ENCODE peak calls at places on chromosomes 13 and 19, in ten cellular contexts. E is progenitor cell of endocrine pancreas, F is WERI-Rb-1, A is mammary epithelial cell, W is kidney epithelial cell, I is fibroblast of pulmonary artery, C is GM10248, P is colonic mucosa, Q is AG04450, O is tibial artery. X is an unnamed sample.

GRCh38 chr19:42634409-42635232 is 39.9 kb upstream of the CEACAM8 start:
- DNase-seq in E (no peak), F (peak), A (peak), W (no peak), I (peak), C (peak), P (no peak), Q (no peak), O (no peak), X (peak)

GRCh38 chr19:42132030-42132628 is at the start of gene POU2F2:
- DNase-seq in E (no peak), F (no peak), A (no peak), W (no peak), I (no peak), C (peak), P (peak), Q (no peak), O (peak), X (no peak)

GRCh38 chr13:91308299-91308698 is 39.2 kb upstream of the MIR17HG start:
- DNase-seq in E (no peak), F (no peak), A (no peak), W (no peak), I (no peak), C (no peak), P (no peak), Q (no peak), O (no peak), X (peak)

GRCh38 chr19:1945899-1946298 is 4.9 kb downstream of the CSNK1G2 start:
- DNase-seq in E (peak), F (peak), A (no peak), W (no peak), I (peak), C (no peak), P (peak), Q (no peak), O (no peak), X (peak)

GRCh38 chr13:95258619-95259194 is 42.5 kb downstream of the ABCC4 start:
- DNase-seq in E (no peak), F (no peak), A (no peak), W (peak), I (no peak), C (no peak), P (no peak), Q (no peak), O (no peak), X (no peak)

GRCh38 chr13:95564948-95565347 is 12.4 kb downstream of the CLDN10 start:
- DNase-seq in E (no peak), F (no peak), A (peak), W (peak), I (peak), C (no peak), P (no peak), Q (no peak), O (no peak), X (peak)

GRCh38 chr13:21058361-21058760 is 3.0 kb downstream of the LATS2 start:
- DNase-seq in E (no peak), F (no peak), A (peak), W (no peak), I (no peak), C (no peak), P (peak), Q (no peak), O (no peak), X (peak)

GRCh38 chr19:10889880-10890279 is 18.5 kb downstream of the CARM1 start:
- DNase-seq in E (no peak), F (no peak), A (no peak), W (no peak), I (no peak), C (no peak), P (no peak), Q (no peak), O (no peak), X (no peak)

GRCh38 chr19:15479391-15480345 is at the start of gene PGLYRP2:
- DNase-seq in E (no peak), F (no peak), A (no peak), W (no peak), I (peak), C (no peak), P (no peak), Q (no peak), O (no peak), X (peak)

GRCh38 chr19:52778811-52779210 is 7.8 kb downstream of the ZNF600 start:
- DNase-seq in E (no peak), F (no peak), A (no peak), W (no peak), I (no peak), C (peak), P (no peak), Q (no peak), O (no peak), X (no peak)

GRCh38 chr19:39119830-39120229 is 5.8 kb upstream of the PAK4 start:
- DNase-seq in E (no peak), F (no peak), A (no peak), W (no peak), I (no peak), C (no peak), P (no peak), Q (no peak), O (no peak), X (no peak)

GRCh38 chr19:29422686-29423085 is 103.1 kb upstream of the VSTM2B start:
- DNase-seq in E (no peak), F (no peak), A (no peak), W (no peak), I (no peak), C (no peak), P (no peak), Q (no peak), O (no peak), X (no peak)

GRCh38 chr13:70339738-70340137 is 231.5 kb upstream of the KLHL1 start:
- DNase-seq in E (no peak), F (peak), A (peak), W (no peak), I (no peak), C (no peak), P (peak), Q (no peak), O (no peak), X (peak)

GRCh38 chr19:49150106-49150943 is 4.9 kb downstream of the HRC start:
- DNase-seq in E (peak), F (peak), A (peak), W (no peak), I (peak), C (peak), P (peak), Q (no peak), O (peak), X (peak)

GRCh38 chr19:5269926-5270325 is 70.7 kb downstream of the PTPRS start:
- DNase-seq in E (no peak), F (no peak), A (no peak), W (no peak), I (no peak), C (no peak), P (no peak), Q (no peak), O (no peak), X (no peak)

GRCh38 chr19:5273782-5274181 is 66.8 kb downstream of the PTPRS start:
- DNase-seq in E (no peak), F (no peak), A (no peak), W (no peak), I (no peak), C (no peak), P (no peak), Q (no peak), O (no peak), X (no peak)

GRCh38 chr19:5268801-5269200 is 71.8 kb downstream of the PTPRS start:
- DNase-seq in E (no peak), F (no peak), A (no peak), W (no peak), I (no peak), C (no peak), P (no peak), Q (no peak), O (no peak), X (no peak)

GRCh38 chr19:5269279-5269678 is 71.3 kb downstream of the PTPRS start:
- DNase-seq in E (no peak), F (no peak), A (no peak), W (no peak), I (no peak), C (no peak), P (no peak), Q (no peak), O (no peak), X (no peak)

DNA sequence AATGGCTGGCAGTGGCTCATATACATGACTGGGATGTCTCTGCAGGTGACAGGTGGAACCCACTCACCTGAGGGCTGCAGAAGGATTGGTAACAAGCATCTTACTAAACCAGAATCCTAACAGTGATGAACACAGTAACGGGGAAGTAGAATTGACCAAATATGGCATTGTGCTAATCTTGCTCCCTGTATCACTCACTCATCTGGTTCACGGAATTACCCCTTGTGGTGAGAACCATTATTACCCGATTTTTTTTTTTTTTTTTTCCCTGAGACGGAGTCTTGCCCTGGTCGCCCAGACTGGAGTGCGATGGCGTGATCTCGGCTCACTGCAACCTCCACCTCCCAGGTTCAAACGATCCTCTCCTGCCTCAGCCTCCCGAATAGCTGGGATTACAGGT is 69.5 kb downstream of the PTPRS start:
- DNase-seq in E (no peak), F (no peak), A (no peak), W (no peak), I (peak), C (no peak), P (no peak), Q (no peak), O (no peak), X (peak)
- TF ChIP-seq CTCF in E (peak), F (no peak), A (no peak), W (no peak), I (peak), C (no peak), P (no peak), Q (peak), O (no peak), X (no peak)

DNA sequence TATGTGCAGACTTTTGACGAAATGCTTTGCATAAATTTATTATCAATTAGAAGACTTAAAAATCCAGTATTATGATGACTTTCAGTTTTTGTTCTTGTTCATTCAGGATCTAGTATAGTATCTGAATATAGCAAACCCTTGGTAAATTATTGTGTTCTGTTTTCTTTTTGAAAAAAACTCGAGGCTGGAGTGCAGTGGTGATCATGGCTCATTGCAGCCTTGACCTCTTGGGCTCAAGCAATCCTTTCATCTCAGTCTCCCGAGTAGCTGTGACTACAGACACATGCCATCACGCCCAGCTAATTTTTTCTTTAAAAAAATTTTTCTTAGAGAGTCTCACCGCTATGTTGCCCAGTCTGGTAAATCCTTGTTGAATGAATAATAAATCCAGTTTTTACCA is 4.6 kb downstream of the FARP1 start:
- DNase-seq in E (no peak), F (no peak), A (no peak), W (no peak), I (no peak), C (no peak), P (no peak), Q (no peak), O (no peak), X (no peak)
- TF ChIP-seq CTCF in E (peak), F (peak), A (no peak), W (peak), I (no peak), C (no peak), P (no peak), Q (no peak), O (no peak), X (no peak)

DNA sequence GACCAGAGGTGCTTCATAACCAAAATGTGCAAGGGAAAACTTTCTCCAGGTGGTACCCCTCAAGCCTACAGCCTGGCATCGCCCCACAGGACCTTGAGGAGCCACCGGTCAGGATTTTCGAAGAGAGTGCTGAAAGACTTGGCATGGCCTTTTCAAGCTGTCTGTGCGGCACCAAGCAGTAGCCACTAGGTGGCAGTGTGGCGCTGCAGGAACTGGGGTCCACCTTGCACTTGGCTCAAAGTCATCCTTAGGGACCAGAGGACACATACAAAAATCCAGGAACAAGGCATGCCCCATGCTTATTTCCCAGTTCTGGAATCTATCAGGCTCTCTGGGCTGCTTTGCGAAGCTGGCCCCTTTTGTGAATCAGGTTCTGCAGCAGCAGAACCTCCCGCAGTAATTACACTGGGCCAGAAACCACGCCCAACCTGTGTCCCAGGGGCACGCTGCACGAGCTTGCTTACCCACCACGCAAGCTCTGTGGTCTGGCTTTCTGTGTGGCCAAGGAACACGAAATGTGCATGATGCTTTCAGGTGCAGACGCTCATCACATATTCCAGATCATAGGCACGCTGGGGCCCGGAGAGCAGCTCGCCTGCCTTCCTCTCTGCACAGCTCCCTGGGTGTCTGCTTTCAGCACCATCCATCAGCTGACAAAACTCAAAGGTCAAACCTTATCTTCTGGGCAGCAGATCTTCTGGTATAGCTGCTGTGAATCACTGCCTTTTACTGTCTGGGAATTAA is 87.2 kb downstream of the SLC7A1 start:
- DNase-seq in E (peak), F (peak), A (peak), W (peak), I (peak), C (peak), P (peak), Q (peak), O (peak), X (peak)
- TF ChIP-seq CTCF in E (peak), F (peak), A (peak), W (peak), I (peak), C (peak), P (peak), Q (peak), O (peak), X (peak)

GRCh38 chr13:48233097-48233885 is at the start of gene ITM2B:
- DNase-seq in E (peak), F (peak), A (peak), W (no peak), I (peak), C (peak), P (peak), Q (no peak), O (peak), X (peak)
- TF ChIP-seq CTCF in E (peak), F (peak), A (no peak), W (no peak), I (peak), C (peak), P (peak), Q (peak), O (peak), X (peak)

DNA sequence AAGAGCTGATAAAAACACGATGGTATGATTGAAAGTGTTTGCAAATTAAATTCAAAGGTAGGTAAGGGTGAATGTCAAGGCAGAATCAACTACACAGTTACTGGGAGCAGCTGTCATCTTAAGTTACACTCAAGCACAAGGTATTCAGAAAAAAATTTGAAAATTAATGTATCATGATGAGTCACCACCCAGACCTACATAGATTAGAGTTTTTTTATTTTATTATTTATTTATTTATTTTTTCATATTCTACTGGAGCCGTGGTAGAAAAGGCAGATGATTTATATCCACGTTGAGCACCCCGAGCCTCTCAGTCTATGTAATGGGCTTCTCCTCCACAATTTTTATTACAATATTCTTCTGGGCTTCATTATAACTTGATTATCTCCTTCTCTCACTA is 728.9 kb upstream of the ARGLU1 start:
- DNase-seq in E (no peak), F (no peak), A (no peak), W (no peak), I (peak), C (no peak), P (no peak), Q (no peak), O (no peak), X (peak)
- TF ChIP-seq CTCF in E (no peak), F (no peak), A (no peak), W (no peak), I (no peak), C (no peak), P (no peak), Q (no peak), O (no peak), X (no peak)

DNA sequence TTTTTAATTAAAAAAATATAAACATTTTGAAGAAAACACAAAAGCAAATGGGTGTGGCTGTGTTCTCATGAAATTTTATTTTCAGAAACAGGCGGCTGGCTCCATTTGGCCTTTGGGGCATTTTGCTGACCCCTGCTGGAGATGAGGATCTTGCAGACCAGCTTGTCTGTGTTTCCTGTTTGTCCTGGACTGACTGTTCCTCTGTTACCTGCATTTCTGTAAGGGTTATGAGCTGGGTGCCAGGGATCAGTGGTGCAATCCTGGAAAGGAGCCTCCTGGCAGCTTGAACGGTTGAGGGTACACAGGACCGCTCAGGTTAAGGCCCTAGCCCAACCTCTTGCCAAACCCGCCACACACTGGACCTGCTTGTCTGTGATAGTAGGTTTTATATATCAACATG is 49.9 kb downstream of the ZNF787 start:
- DNase-seq in E (no peak), F (peak), A (no peak), W (no peak), I (no peak), C (no peak), P (no peak), Q (no peak), O (no peak), X (peak)
- TF ChIP-seq CTCF in E (peak), F (peak), A (peak), W (peak), I (peak), C (peak), P (no peak), Q (peak), O (no peak), X (peak)

GRCh38 chr19:275000-275399 is 16.2 kb downstream of the PLPP2 start:
- DNase-seq in E (no peak), F (no peak), A (no peak), W (no peak), I (no peak), C (no peak), P (no peak), Q (no peak), O (no peak), X (no peak)

GRCh38 chr19:273393-273792 is 17.8 kb downstream of the PLPP2 start:
- DNase-seq in E (no peak), F (no peak), A (no peak), W (no peak), I (no peak), C (no peak), P (no peak), Q (no peak), O (no peak), X (no peak)

GRCh38 chr19:271856-272255 is 19.3 kb downstream of the PLPP2 start:
- DNase-seq in E (no peak), F (no peak), A (no peak), W (no peak), I (no peak), C (no peak), P (no peak), Q (no peak), O (no peak), X (no peak)

DNA sequence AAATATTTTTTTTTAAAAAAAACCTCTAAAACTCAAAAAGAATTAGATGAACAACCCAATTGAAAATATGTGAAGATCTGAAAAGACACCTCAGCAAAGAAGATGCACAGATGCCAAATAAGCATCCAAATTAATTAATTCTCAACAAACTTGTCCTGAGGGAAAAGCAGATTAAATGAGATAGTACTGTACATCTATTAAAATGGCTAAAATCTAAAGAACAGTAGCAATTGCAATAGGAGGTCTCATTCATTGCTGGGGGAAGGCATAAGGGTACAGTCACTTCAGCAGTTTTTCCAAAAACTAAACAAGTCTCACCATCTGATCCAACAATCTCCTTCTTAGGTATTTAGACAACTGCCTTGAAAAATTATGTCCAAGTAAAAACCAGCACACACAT is 22.0 kb downstream of the PLPP2 start:
- DNase-seq in E (no peak), F (no peak), A (no peak), W (no peak), I (no peak), C (no peak), P (no peak), Q (no peak), O (no peak), X (no peak)
- TF ChIP-seq CTCF in E (no peak), F (no peak), A (no peak), W (no peak), I (no peak), C (no peak), P (no peak), Q (no peak), O (no peak), X (no peak)

X was measured in MCF 10A.